ENCODE peak calls at places on chromosomes 16 and 17, in six cellular contexts. A, J, F, M, O and X are unnamed samples.
A peak's percentile ranks its signal among the peaks of the same experiment; 100 is the strongest.

GRCh38 chr17:77190561-77190960 is 49.8 kb downstream of the SEC14L1 start:
- DNase-seq in A (no peak), J (no peak), F (no peak), M (no peak), O (no peak), X (no peak)

GRCh38 chr17:57296231-57296630 is 39.9 kb downstream of the MSI2 start:
- DNase-seq in A (no peak), J (no peak), F (no peak), M (no peak), O (no peak), X (no peak)

GRCh38 chr17:30928584-30928983 is 6.8 kb downstream of the ADAP2 start:
- DNase-seq in A (no peak), J (no peak), F (no peak), M (no peak), O (no peak), X (no peak)

GRCh38 chr16:53817812-53818211 is 113.9 kb downstream of the FTO start:
- DNase-seq in A (no peak), J (no peak), F (no peak), M (no peak), O (no peak), X (no peak)

GRCh38 chr16:53948734-53949430 is 244.9 kb downstream of the FTO start:
- DNase-seq in A (no peak), J (no peak), F (no peak), M (no peak), O (no peak), X (no peak)

GRCh38 chr16:20611350-20611902 is 35.3 kb upstream of the ACSM2B start:
- DNase-seq in A (no peak), J (peak; percentile 78), F (no peak), M (no peak), O (peak; percentile 25), X (no peak)

GRCh38 chr17:33012522-33013033 is 20.9 kb downstream of the SPACA3 start:
- DNase-seq in A (peak; percentile 55), J (no peak), F (no peak), M (no peak), O (no peak), X (no peak)

GRCh38 chr16:80366023-80366422 is 174.8 kb upstream of the DYNLRB2 start:
- DNase-seq in A (no peak), J (no peak), F (no peak), M (no peak), O (no peak), X (no peak)

GRCh38 chr17:71409137-71409536 is 711.7 kb upstream of the SOX9 start:
- DNase-seq in A (no peak), J (no peak), F (no peak), M (no peak), O (no peak), X (no peak)

GRCh38 chr17:57408064-57408811 is 151.9 kb downstream of the MSI2 start:
- DNase-seq in A (peak; percentile 34), J (peak; percentile 74), F (no peak), M (peak; percentile 17), O (no peak), X (no peak)

GRCh38 chr16:67525176-67525860 is 3.3 kb upstream of the RIPOR1 start:
- DNase-seq in A (no peak), J (no peak), F (no peak), M (no peak), O (no peak), X (no peak)

GRCh38 chr17:68378202-68379149 is 78.8 kb downstream of the WIPI1 start:
- DNase-seq in A (peak; percentile 14), J (peak; percentile 34), F (no peak), M (peak; percentile 90), O (no peak), X (no peak)

GRCh38 chr17:62062313-62062712 is 2.8 kb downstream of the MED13 start:
- DNase-seq in A (no peak), J (no peak), F (no peak), M (no peak), O (no peak), X (no peak)